ENCODE peak calls at places on chromosomes 11 and 22, in seven cellular contexts. One of them, this sample, is unnamed. For H3K36me3, the result is how much of the 10 kb centered on the place peaks cover.

GRCh38 chr11:83012168-83013067 is 59.3 kb downstream of the RAB30 start:
- ATAC-seq in Panc1: no peak
- ATAC-seq in PC-3: no peak
- ATAC-seq in heart left ventricle: peak
- ATAC-seq in heart right ventricle: no peak
- ATAC-seq in lower lobe of right lung: no peak
- ATAC-seq in HepG2: no peak
- ATAC-seq in this sample: no peak

GRCh38 chr11:111879637-111879960 is 258 bp downstream of the CFAP68 start:
- ATAC-seq in Panc1: peak
- ATAC-seq in lower lobe of right lung: no peak
- ATAC-seq in PC-3: no peak
- ATAC-seq in heart right ventricle: peak
- ATAC-seq in heart left ventricle: peak
- ATAC-seq in HepG2: peak
- ATAC-seq in this sample: no peak

GRCh38 chr11:134047586-134047999 is 21.3 kb upstream of the JAM3 start:
- ATAC-seq in Panc1: peak
- ATAC-seq in heart left ventricle: peak
- ATAC-seq in heart right ventricle: peak
- ATAC-seq in HepG2: no peak
- ATAC-seq in PC-3: peak
- ATAC-seq in lower lobe of right lung: peak
- ATAC-seq in this sample: peak

GRCh38 chr22:36362819-36363377 is 24.9 kb downstream of the MYH9 start:
- ATAC-seq in HepG2: no peak
- ATAC-seq in lower lobe of right lung: no peak
- ATAC-seq in PC-3: peak
- ATAC-seq in heart left ventricle: no peak
- ATAC-seq in Panc1: no peak
- ATAC-seq in heart right ventricle: no peak
- ATAC-seq in this sample: no peak

GRCh38 chr22:36443198-36443770 is 38.2 kb downstream of the TXN2 start:
- ATAC-seq in heart left ventricle: no peak
- ATAC-seq in HepG2: no peak
- ATAC-seq in lower lobe of right lung: no peak
- ATAC-seq in Panc1: no peak
- ATAC-seq in PC-3: no peak
- ATAC-seq in heart right ventricle: no peak
- ATAC-seq in this sample: no peak

GRCh38 chr11:64826578-64827450 is 16.5 kb upstream of the MEN1 start:
- ATAC-seq in heart right ventricle: no peak
- ATAC-seq in PC-3: no peak
- ATAC-seq in lower lobe of right lung: no peak
- ATAC-seq in Panc1: peak
- ATAC-seq in HepG2: no peak
- ATAC-seq in heart left ventricle: no peak
- ATAC-seq in this sample: no peak

GRCh38 chr22:26751217-26751616 is 93.8 kb downstream of the MIAT start:
- ATAC-seq in lower lobe of right lung: peak
- ATAC-seq in PC-3: no peak
- ATAC-seq in heart left ventricle: peak
- ATAC-seq in Panc1: no peak
- ATAC-seq in heart right ventricle: peak
- ATAC-seq in HepG2: no peak
- ATAC-seq in this sample: no peak

GRCh38 chr11:112255075-112255739 is 5.5 kb downstream of the PLET1 start:
- ATAC-seq in HepG2: peak
- ATAC-seq in heart right ventricle: peak
- ATAC-seq in Panc1: peak
- ATAC-seq in heart left ventricle: no peak
- ATAC-seq in PC-3: peak
- ATAC-seq in lower lobe of right lung: no peak
- ATAC-seq in this sample: no peak

GRCh38 chr22:46537221-46537945 is at the start of gene CELSR1:
- ATAC-seq in PC-3: peak
- ATAC-seq in heart left ventricle: peak
- ATAC-seq in lower lobe of right lung: peak
- ATAC-seq in HepG2: no peak
- ATAC-seq in heart right ventricle: peak
- ATAC-seq in Panc1: peak
- ATAC-seq in this sample: peak

GRCh38 chr11:105719073-105719846 is 109.4 kb downstream of the GRIA4 start:
- ATAC-seq in lower lobe of right lung: peak
- ATAC-seq in Panc1: peak
- ATAC-seq in HepG2: peak
- ATAC-seq in heart right ventricle: no peak
- ATAC-seq in heart left ventricle: no peak
- ATAC-seq in PC-3: peak
- ATAC-seq in this sample: no peak

GRCh38 chr11:44681698-44682097 is 45.1 kb upstream of the TSPAN18 start:
- ATAC-seq in PC-3: no peak
- ATAC-seq in heart right ventricle: no peak
- ATAC-seq in heart left ventricle: no peak
- ATAC-seq in HepG2: no peak
- ATAC-seq in Panc1: no peak
- ATAC-seq in lower lobe of right lung: no peak
- ATAC-seq in this sample: no peak

GRCh38 chr11:83566948-83567347 is 280.8 kb upstream of the CCDC90B start:
- ATAC-seq in HepG2: no peak
- ATAC-seq in lower lobe of right lung: no peak
- ATAC-seq in heart left ventricle: no peak
- ATAC-seq in heart right ventricle: no peak
- ATAC-seq in Panc1: no peak
- ATAC-seq in PC-3: no peak
- ATAC-seq in this sample: no peak

GRCh38 chr11:4480577-4481539 is 1.6 kb upstream of the OR52K1 start:
- ATAC-seq in lower lobe of right lung: no peak
- ATAC-seq in heart left ventricle: no peak
- ATAC-seq in Panc1: no peak
- ATAC-seq in HepG2: no peak
- ATAC-seq in heart right ventricle: no peak
- ATAC-seq in PC-3: peak
- ATAC-seq in this sample: no peak

GRCh38 chr22:42717197-42717967 is 3.3 kb downstream of the A4GALT start:
- ATAC-seq in heart left ventricle: peak
- ATAC-seq in lower lobe of right lung: no peak
- ATAC-seq in HepG2: no peak
- ATAC-seq in PC-3: no peak
- ATAC-seq in Panc1: no peak
- ATAC-seq in heart right ventricle: peak
- ATAC-seq in this sample: no peak

GRCh38 chr22:50030315-50031188 is 18.0 kb upstream of the IL17REL start:
- ATAC-seq in heart right ventricle: peak
- ATAC-seq in lower lobe of right lung: peak
- ATAC-seq in heart left ventricle: peak
- ATAC-seq in Panc1: peak
- ATAC-seq in PC-3: peak
- ATAC-seq in HepG2: peak
- ATAC-seq in this sample: peak

GRCh38 chr11:44945639-44946038 is 5.0 kb downstream of the TP53I11 start:
- ATAC-seq in heart right ventricle: peak
- ATAC-seq in lower lobe of right lung: no peak
- ATAC-seq in PC-3: no peak
- ATAC-seq in heart left ventricle: peak
- ATAC-seq in HepG2: no peak
- ATAC-seq in Panc1: no peak
- ATAC-seq in this sample: peak

GRCh38 chr11:64148200-64148916 is 17.6 kb downstream of the MACROD1 start:
- ATAC-seq in heart right ventricle: peak
- ATAC-seq in heart left ventricle: peak
- ATAC-seq in Panc1: peak
- ATAC-seq in HepG2: peak
- ATAC-seq in lower lobe of right lung: peak
- ATAC-seq in PC-3: peak
- ATAC-seq in this sample: peak

GRCh38 chr11:96124155-96124554 is 200.2 kb upstream of the MTMR2 start:
- ATAC-seq in Panc1: no peak
- ATAC-seq in PC-3: no peak
- ATAC-seq in heart left ventricle: no peak
- ATAC-seq in HepG2: no peak
- ATAC-seq in heart right ventricle: no peak
- ATAC-seq in lower lobe of right lung: no peak
- ATAC-seq in this sample: no peak

GRCh38 chr11:101738494-101738893 is 154.7 kb upstream of the TRPC6 start:
- ATAC-seq in Panc1: no peak
- ATAC-seq in heart right ventricle: no peak
- ATAC-seq in lower lobe of right lung: no peak
- ATAC-seq in heart left ventricle: no peak
- ATAC-seq in PC-3: no peak
- ATAC-seq in HepG2: no peak
- ATAC-seq in this sample: no peak

GRCh38 chr11:73314121-73314948 is 6.3 kb downstream of the ARHGEF17 start:
- ATAC-seq in heart left ventricle: peak
- ATAC-seq in Panc1: peak
- ATAC-seq in heart right ventricle: peak
- ATAC-seq in PC-3: no peak
- ATAC-seq in lower lobe of right lung: peak
- ATAC-seq in HepG2: peak
- ATAC-seq in this sample: peak

GRCh38 chr22:38219644-38220043 is 17.9 kb downstream of the MAFF start:
- ATAC-seq in lower lobe of right lung: no peak
- ATAC-seq in heart left ventricle: peak
- ATAC-seq in Panc1: no peak
- ATAC-seq in HepG2: no peak
- ATAC-seq in heart right ventricle: no peak
- ATAC-seq in PC-3: no peak
- ATAC-seq in this sample: no peak

GRCh38 chr22:32901925-32902324 is 100.4 kb downstream of the TIMP3 start:
- ATAC-seq in HepG2: no peak
- ATAC-seq in heart right ventricle: no peak
- ATAC-seq in PC-3: no peak
- ATAC-seq in Panc1: no peak
- ATAC-seq in lower lobe of right lung: no peak
- ATAC-seq in heart left ventricle: no peak
- ATAC-seq in this sample: no peak

GRCh38 chr22:42813501-42813900 is 43.6 kb downstream of the ARFGAP3 start:
- ATAC-seq in Panc1: no peak
- ATAC-seq in lower lobe of right lung: no peak
- ATAC-seq in HepG2: no peak
- ATAC-seq in PC-3: no peak
- ATAC-seq in heart left ventricle: no peak
- ATAC-seq in heart right ventricle: peak
- ATAC-seq in this sample: no peak

GRCh38 chr11:57680552-57680874 is 12.6 kb downstream of the ZDHHC5 start:
- ATAC-seq in heart right ventricle: no peak
- ATAC-seq in PC-3: peak
- ATAC-seq in Panc1: no peak
- ATAC-seq in heart left ventricle: no peak
- ATAC-seq in HepG2: no peak
- ATAC-seq in lower lobe of right lung: no peak
- ATAC-seq in this sample: no peak
- H3K36me3 ChIP-seq in heart right ventricle: half or more
- H3K36me3 ChIP-seq in PC-3: half or more
- H3K36me3 ChIP-seq in Panc1: under half
- H3K36me3 ChIP-seq in heart left ventricle: under half
- H3K36me3 ChIP-seq in HepG2: half or more
- H3K36me3 ChIP-seq in lower lobe of right lung: half or more
- H3K36me3 ChIP-seq in this sample: under half

GRCh38 chr11:121472310-121472709 is 19.5 kb upstream of the SORL1-AS1 start:
- ATAC-seq in lower lobe of right lung: no peak
- ATAC-seq in heart left ventricle: no peak
- ATAC-seq in heart right ventricle: no peak
- ATAC-seq in PC-3: no peak
- ATAC-seq in HepG2: no peak
- ATAC-seq in Panc1: no peak
- ATAC-seq in this sample: no peak

GRCh38 chr11:121473064-121473777 is 20.5 kb upstream of the SORL1-AS1 start:
- ATAC-seq in PC-3: peak
- ATAC-seq in heart right ventricle: no peak
- ATAC-seq in lower lobe of right lung: no peak
- ATAC-seq in Panc1: no peak
- ATAC-seq in HepG2: no peak
- ATAC-seq in heart left ventricle: no peak
- ATAC-seq in this sample: no peak

GRCh38 chr11:121469910-121470309 is 17.1 kb upstream of the SORL1-AS1 start:
- ATAC-seq in HepG2: no peak
- ATAC-seq in PC-3: no peak
- ATAC-seq in lower lobe of right lung: no peak
- ATAC-seq in heart left ventricle: no peak
- ATAC-seq in Panc1: no peak
- ATAC-seq in heart right ventricle: no peak
- ATAC-seq in this sample: no peak

GRCh38 chr11:121467965-121468364 is 15.2 kb upstream of the SORL1-AS1 start:
- ATAC-seq in heart left ventricle: no peak
- ATAC-seq in heart right ventricle: no peak
- ATAC-seq in lower lobe of right lung: peak
- ATAC-seq in Panc1: no peak
- ATAC-seq in PC-3: no peak
- ATAC-seq in HepG2: no peak
- ATAC-seq in this sample: no peak

DNA sequence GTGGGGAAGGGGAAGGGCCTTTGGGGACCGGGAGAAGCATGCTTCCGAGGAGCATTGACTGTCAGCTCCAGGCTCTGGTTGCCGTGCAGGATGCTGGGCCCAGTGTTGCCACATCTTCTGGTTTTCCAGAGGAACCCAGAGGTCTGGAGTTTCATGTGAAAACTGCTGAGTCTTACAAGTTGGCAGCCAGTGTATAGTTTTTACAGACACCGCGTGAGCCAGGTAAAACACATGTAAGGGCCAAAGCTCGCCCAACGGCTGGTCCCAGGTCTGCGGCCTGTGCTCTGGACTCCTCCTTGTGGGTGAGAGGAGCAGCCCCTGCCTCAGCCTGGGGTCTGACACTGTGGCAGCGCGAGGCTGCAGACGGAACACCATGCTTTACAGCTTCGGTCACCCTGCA is 18.4 kb upstream of the SORL1-AS1 start:
- ATAC-seq in lower lobe of right lung: no peak
- ATAC-seq in Panc1: no peak
- ATAC-seq in heart left ventricle: no peak
- ATAC-seq in PC-3: no peak
- ATAC-seq in heart right ventricle: no peak
- ATAC-seq in HepG2: no peak
- ATAC-seq in this sample: no peak
- TF ChIP-seq CTCF in lower lobe of right lung: no peak
- TF ChIP-seq CTCF in Panc1: no peak
- TF ChIP-seq CTCF in heart left ventricle: no peak
- TF ChIP-seq CTCF in PC-3: no peak
- TF ChIP-seq CTCF in heart right ventricle: no peak
- TF ChIP-seq CTCF in HepG2: no peak
- TF ChIP-seq CTCF in this sample: no peak

GRCh38 chr11:10477690-10478046 is 22.6 kb downstream of the AMPD3 start:
- ATAC-seq in heart left ventricle: no peak
- ATAC-seq in PC-3: no peak
- ATAC-seq in heart right ventricle: no peak
- ATAC-seq in Panc1: no peak
- ATAC-seq in HepG2: no peak
- ATAC-seq in lower lobe of right lung: no peak
- ATAC-seq in this sample: no peak
- H3K36me3 ChIP-seq in heart left ventricle: under half
- H3K36me3 ChIP-seq in PC-3: under half
- H3K36me3 ChIP-seq in heart right ventricle: under half
- H3K36me3 ChIP-seq in Panc1: under half
- H3K36me3 ChIP-seq in HepG2: under half
- H3K36me3 ChIP-seq in lower lobe of right lung: under half
- H3K36me3 ChIP-seq in this sample: under half

DNA sequence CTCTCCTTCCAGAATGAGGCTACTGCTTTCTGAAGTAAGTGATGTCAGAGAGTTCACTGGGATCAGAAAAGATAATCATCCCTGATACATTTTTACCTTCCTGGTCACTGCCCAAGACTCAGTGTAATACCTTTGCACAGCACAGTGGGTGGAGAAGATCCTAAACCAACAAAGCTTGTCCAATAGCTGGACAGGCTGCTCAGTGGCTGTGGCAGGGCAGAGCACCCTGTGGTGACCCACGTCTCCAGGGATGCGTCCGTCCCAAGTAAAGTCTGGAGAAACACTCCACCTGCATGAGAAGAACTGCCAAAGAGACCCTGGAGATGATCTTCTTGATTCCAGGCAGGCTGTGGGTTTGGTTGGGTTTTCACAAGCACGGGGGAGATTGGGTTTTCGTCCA is 31.0 kb upstream of the TLCD5 start:
- ATAC-seq in heart right ventricle: no peak
- ATAC-seq in HepG2: no peak
- ATAC-seq in Panc1: no peak
- ATAC-seq in PC-3: no peak
- ATAC-seq in heart left ventricle: no peak
- ATAC-seq in lower lobe of right lung: no peak
- ATAC-seq in this sample: no peak
- TF ChIP-seq CTCF in heart right ventricle: no peak
- TF ChIP-seq CTCF in HepG2: no peak
- TF ChIP-seq CTCF in Panc1: no peak
- TF ChIP-seq CTCF in PC-3: no peak
- TF ChIP-seq CTCF in heart left ventricle: no peak
- TF ChIP-seq CTCF in lower lobe of right lung: no peak
- TF ChIP-seq CTCF in this sample: no peak